ENCODE peak calls at places on chromosomes 1 and 21, in six cellular contexts. I, C, L, U, K and Q are unnamed samples.

GRCh38 chr1:2046225-2046917 is 3.8 kb upstream of the PRKCZ start:
- DNase-seq in L (peak; percentile 74), U (peak; percentile 18), C (no peak), I (no peak), K (peak; percentile 94), Q (peak; percentile 64)

GRCh38 chr1:92240034-92240433 is 22.3 kb downstream of the C1orf146 start:
- DNase-seq in L (no peak), K (no peak), C (no peak), I (no peak), U (no peak), Q (no peak)

GRCh38 chr1:19744335-19744743 is 55.4 kb downstream of the TMCO4 start:
- DNase-seq in L (no peak), C (no peak), I (no peak), K (no peak), U (no peak), Q (no peak)

GRCh38 chr1:221620437-221621384 is 121.2 kb downstream of the DUSP10 start:
- DNase-seq in U (no peak), L (no peak), K (no peak), C (no peak), I (peak; percentile 23), Q (no peak)

GRCh38 chr1:48216941-48217340 is 5.6 kb upstream of the SLC5A9 start:
- DNase-seq in K (peak; percentile 26), U (no peak), I (no peak), L (no peak), C (no peak), Q (no peak)

GRCh38 chr1:109482796-109483638 is 688 bp upstream of the ATXN7L2 start:
- DNase-seq in U (no peak), K (no peak), C (no peak), I (peak; percentile 13), L (no peak), Q (peak; percentile 81)

GRCh38 chr1:47937586-47937985 is 59.6 kb downstream of the TRABD2B start:
- DNase-seq in L (no peak), C (no peak), U (no peak), I (no peak), K (no peak), Q (no peak)

GRCh38 chr1:201377611-201378092 is at the start of gene TNNT2:
- DNase-seq in L (no peak), C (no peak), I (peak; percentile 28), K (no peak), U (peak; percentile 15), Q (no peak)

GRCh38 chr21:45280178-45280821 is 7.4 kb downstream of the POFUT2 start:
- DNase-seq in C (no peak), I (no peak), L (no peak), U (no peak), K (peak; percentile 12), Q (no peak)

GRCh38 chr1:109391626-109392025 is 6.1 kb downstream of the SORT1 start:
- DNase-seq in U (no peak), K (no peak), I (no peak), C (no peak), L (no peak), Q (no peak)

DNA sequence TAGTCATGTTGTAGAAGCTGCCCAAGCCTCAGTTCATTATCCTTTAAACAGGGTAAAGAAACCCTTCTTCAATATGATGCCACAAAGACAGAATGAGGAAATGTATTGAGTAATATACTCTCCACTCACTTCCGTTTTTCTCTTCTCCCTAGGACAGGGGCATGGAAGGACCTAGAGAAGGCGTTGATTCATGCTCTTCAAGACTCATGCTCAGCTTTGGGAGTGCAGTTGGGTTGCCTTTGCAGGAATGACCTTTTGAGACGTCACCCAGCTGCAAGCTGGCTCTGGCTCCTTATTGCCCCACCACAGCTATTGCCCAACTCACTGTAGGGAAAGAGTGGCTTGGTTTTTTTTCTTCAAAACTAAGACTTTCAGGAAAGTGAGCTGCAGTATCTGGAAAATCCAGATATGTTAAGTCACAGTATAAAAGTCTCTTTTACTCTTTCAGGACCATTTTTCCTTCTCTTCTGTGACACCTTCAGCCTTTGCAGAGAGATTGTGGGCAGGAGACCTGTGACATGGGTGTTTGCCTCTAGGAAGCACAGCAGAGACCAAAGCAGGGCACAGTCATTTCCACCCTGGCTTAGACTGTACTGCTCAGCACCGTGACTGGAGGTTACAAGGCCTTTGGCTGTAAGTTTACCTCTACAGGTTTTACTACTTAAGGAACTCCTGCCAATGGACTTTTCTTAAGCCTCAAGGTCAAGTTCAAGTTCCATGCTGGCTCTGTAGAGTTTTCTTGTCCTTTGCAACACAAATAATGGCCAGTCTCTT is 39.5 kb downstream of the XCL2 start:
- DNase-seq in K (no peak), C (no peak), U (peak; percentile 90), L (peak; percentile 44), I (peak; percentile 47), Q (no peak)
- H4K91ac ChIP-seq in K (no peak overlapping the region), C (no peak overlapping the region), U (no peak overlapping the region), L (no peak overlapping the region), I (no peak overlapping the region), Q (no peak overlapping the region)

GRCh38 chr1:27269276-27269675 is 34.8 kb downstream of the WDTC1 start:
- DNase-seq in L (no peak), C (no peak), U (no peak), I (no peak), K (no peak), Q (no peak)
- H4K91ac ChIP-seq in L (no peak overlapping the region), C (no peak overlapping the region), U (no peak overlapping the region), I (no peak overlapping the region), K (no peak overlapping the region), Q (no peak overlapping the region)

GRCh38 chr1:227558807-227559186 is 4.6 kb upstream of the ZNF678 start:
- DNase-seq in L (no peak), I (no peak), C (no peak), K (no peak), U (no peak), Q (no peak)

GRCh38 chr1:227559926-227560325 is 3.4 kb upstream of the ZNF678 start:
- DNase-seq in C (no peak), U (no peak), K (no peak), I (no peak), L (no peak), Q (no peak)

GRCh38 chr1:227556288-227556687 is 7.1 kb upstream of the ZNF678 start:
- DNase-seq in K (no peak), I (no peak), L (no peak), U (no peak), C (no peak), Q (no peak)

GRCh38 chr1:227559499-227559898 is 3.9 kb upstream of the ZNF678 start:
- DNase-seq in C (no peak), K (no peak), I (no peak), L (no peak), U (no peak), Q (no peak)

DNA sequence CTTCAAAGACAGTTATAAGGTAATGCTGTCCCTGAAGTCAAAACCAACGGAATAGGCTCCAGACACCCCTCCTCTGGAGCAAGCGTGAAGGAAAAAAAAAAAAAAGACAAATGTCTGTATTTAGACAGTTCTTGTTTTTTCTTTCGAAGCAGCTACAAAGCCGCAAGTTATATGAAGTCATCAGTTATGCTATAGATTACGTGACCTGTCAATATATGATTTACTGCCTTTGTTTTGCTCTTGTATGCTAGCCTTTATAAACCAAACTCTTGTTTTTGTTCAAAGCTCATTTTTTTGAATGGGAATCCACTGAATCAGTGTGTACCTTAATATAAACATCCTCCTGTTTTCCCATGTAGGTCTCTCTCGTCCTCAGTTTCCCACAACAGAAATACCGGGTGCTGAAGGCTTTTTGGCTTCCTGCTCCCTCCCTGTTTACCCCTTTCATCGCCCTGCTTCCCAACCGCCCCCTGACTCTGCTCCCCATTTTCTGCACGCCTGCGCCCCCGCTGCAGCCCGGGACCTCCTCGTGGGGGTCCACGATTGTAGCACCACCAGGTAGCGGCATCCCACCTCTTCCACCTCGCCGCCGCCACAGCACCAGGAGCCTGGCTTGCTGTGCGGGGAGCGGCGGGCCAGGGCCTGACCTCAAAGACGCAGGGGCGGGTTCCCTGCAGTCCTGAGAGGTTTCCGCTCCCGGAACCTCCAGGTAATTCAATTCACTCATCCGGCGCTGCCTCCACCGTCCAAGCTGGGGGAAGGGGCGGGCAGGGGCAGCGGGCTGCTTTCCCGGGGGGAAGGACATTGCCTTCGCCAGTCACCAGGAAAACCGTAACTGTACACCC is 5.2 kb upstream of the ZNF678 start:
- DNase-seq in I (no peak), C (no peak), U (no peak), L (no peak), K (no peak), Q (no peak)
- H4K91ac ChIP-seq in I (no peak overlapping the region), C (no peak overlapping the region), U (no peak overlapping the region), L (no peak overlapping the region), K (no peak overlapping the region), Q (no peak overlapping the region)

DNA sequence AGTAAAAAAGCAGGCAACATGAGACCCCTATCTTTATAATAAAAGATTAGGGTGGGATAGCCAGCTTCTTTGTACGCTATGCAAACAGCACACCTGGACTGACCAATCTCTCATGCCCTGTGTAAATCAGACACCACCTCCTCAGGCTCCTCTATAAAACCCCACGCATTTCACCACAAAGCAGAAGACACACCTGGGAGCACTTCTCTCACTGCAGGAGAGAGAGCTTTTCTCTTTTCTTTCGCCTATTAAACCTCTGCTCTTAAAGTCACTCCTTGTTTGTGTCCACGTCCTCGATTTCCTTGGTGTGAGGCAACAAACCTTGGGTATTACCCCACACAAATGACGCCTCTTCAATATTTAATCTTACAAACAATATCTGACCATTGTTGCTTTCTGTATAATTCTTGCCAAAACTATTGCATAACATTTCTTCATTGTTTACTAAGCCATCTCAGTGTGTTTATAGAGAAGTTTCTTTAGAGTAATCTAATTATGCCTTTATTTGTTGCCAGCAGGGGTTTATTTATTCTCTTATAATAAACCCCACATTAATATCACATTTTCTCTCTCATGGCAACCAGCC is 31.6 kb upstream of the NUF2 start:
- DNase-seq in U (peak; percentile 17), L (no peak), C (no peak), I (peak; percentile 49), K (no peak), Q (no peak)
- H4K91ac ChIP-seq in U (no peak overlapping the region), L (no peak overlapping the region), C (no peak overlapping the region), I (no peak overlapping the region), K (no peak overlapping the region), Q (no peak overlapping the region)

GRCh38 chr1:3630161-3630611 is 5.4 kb downstream of the TPRG1L start:
- DNase-seq in I (no peak), K (no peak), L (no peak), U (no peak), C (no peak), Q (no peak)

GRCh38 chr1:3628445-3628844 is 3.6 kb downstream of the TPRG1L start:
- DNase-seq in U (no peak), L (no peak), I (no peak), C (no peak), K (no peak), Q (no peak)

GRCh38 chr1:3630914-3631313 is 6.1 kb downstream of the TPRG1L start:
- DNase-seq in U (no peak), C (no peak), L (no peak), I (no peak), K (no peak), Q (no peak)

GRCh38 chr1:3631330-3631729 is 6.5 kb downstream of the TPRG1L start:
- DNase-seq in L (no peak), K (no peak), C (no peak), U (no peak), I (no peak), Q (no peak)

GRCh38 chr1:3629561-3630160 is 4.8 kb downstream of the TPRG1L start:
- DNase-seq in K (no peak), U (no peak), L (no peak), I (no peak), C (no peak), Q (no peak)
- H4K91ac ChIP-seq in K (no peak overlapping the region), U (no peak overlapping the region), L (no peak overlapping the region), I (no peak overlapping the region), C (peak overlapping the region; percentile 24), Q (no peak overlapping the region)